ENCODE peak calls at places on chromosomes 11 and 22, in four cellular contexts. One of them, this sample, is unnamed.

GRCh38 chr11:627273-627585 is 248 bp upstream of the SCT start:
- DNase-seq in adrenal gland: no peak
- DNase-seq in foreskin fibroblast: no peak
- DNase-seq in dorsolateral prefrontal cortex: no peak
- DNase-seq in this sample: no peak

GRCh38 chr22:28091486-28091885 is 172.4 kb upstream of the PITPNB start:
- DNase-seq in adrenal gland: no peak
- DNase-seq in foreskin fibroblast: no peak
- DNase-seq in dorsolateral prefrontal cortex: no peak
- DNase-seq in this sample: no peak

GRCh38 chr11:100550910-100551309 is 136.2 kb upstream of the ARHGAP42 start:
- DNase-seq in adrenal gland: no peak
- DNase-seq in foreskin fibroblast: no peak
- DNase-seq in dorsolateral prefrontal cortex: no peak
- DNase-seq in this sample: no peak

GRCh38 chr11:79501688-79502087 is 60.9 kb upstream of the TENM4 start:
- DNase-seq in adrenal gland: no peak
- DNase-seq in foreskin fibroblast: no peak
- DNase-seq in dorsolateral prefrontal cortex: no peak
- DNase-seq in this sample: no peak

GRCh38 chr22:19886605-19887250 is 32.1 kb upstream of the GNB1L start:
- DNase-seq in adrenal gland: no peak
- DNase-seq in foreskin fibroblast: peak; percentile 88
- DNase-seq in dorsolateral prefrontal cortex: no peak
- DNase-seq in this sample: peak; percentile 71

GRCh38 chr11:22809893-22810292 is 19.7 kb downstream of the SVIP start:
- DNase-seq in adrenal gland: no peak
- DNase-seq in foreskin fibroblast: no peak
- DNase-seq in dorsolateral prefrontal cortex: no peak
- DNase-seq in this sample: no peak

GRCh38 chr11:133950874-133951483 is 5.8 kb downstream of the IGSF9B start:
- DNase-seq in adrenal gland: peak; percentile 62
- DNase-seq in foreskin fibroblast: no peak
- DNase-seq in dorsolateral prefrontal cortex: peak; percentile 59
- DNase-seq in this sample: no peak

GRCh38 chr11:41201156-41201555 is 258.3 kb downstream of the LRRC4C start:
- DNase-seq in adrenal gland: peak; percentile 71
- DNase-seq in foreskin fibroblast: peak; percentile 5
- DNase-seq in dorsolateral prefrontal cortex: peak; percentile 31
- DNase-seq in this sample: peak; percentile 3

GRCh38 chr22:45965565-45965962 is 11.4 kb downstream of the WNT7B start:
- DNase-seq in adrenal gland: no peak
- DNase-seq in foreskin fibroblast: no peak
- DNase-seq in dorsolateral prefrontal cortex: no peak
- DNase-seq in this sample: no peak

GRCh38 chr11:57776101-57776511 is 14.5 kb downstream of the CTNND1 start:
- DNase-seq in adrenal gland: no peak
- DNase-seq in foreskin fibroblast: peak; percentile 35
- DNase-seq in dorsolateral prefrontal cortex: no peak
- DNase-seq in this sample: no peak

GRCh38 chr11:72191961-72192381 is at the start of gene FOLR1:
- DNase-seq in adrenal gland: no peak
- DNase-seq in foreskin fibroblast: no peak
- DNase-seq in dorsolateral prefrontal cortex: no peak
- DNase-seq in this sample: no peak

GRCh38 chr11:9091044-9091936 is at the start of gene SCUBE2:
- DNase-seq in adrenal gland: no peak
- DNase-seq in foreskin fibroblast: peak; percentile 23
- DNase-seq in dorsolateral prefrontal cortex: no peak
- DNase-seq in this sample: no peak

GRCh38 chr11:40401132-40401853 is 1058.2 kb downstream of the LRRC4C start:
- DNase-seq in adrenal gland: no peak
- DNase-seq in foreskin fibroblast: peak; percentile 29
- DNase-seq in dorsolateral prefrontal cortex: no peak
- DNase-seq in this sample: no peak

GRCh38 chr11:115471367-115471766 is 32.8 kb downstream of the CADM1 start:
- DNase-seq in adrenal gland: no peak
- DNase-seq in foreskin fibroblast: no peak
- DNase-seq in dorsolateral prefrontal cortex: no peak
- DNase-seq in this sample: no peak

GRCh38 chr11:64088159-64089026 is 52.7 kb downstream of the FLRT1 start:
- DNase-seq in adrenal gland: no peak
- DNase-seq in foreskin fibroblast: no peak
- DNase-seq in dorsolateral prefrontal cortex: no peak
- DNase-seq in this sample: no peak

GRCh38 chr11:443542-444199 is 1.9 kb upstream of the ANO9 start:
- DNase-seq in adrenal gland: no peak
- DNase-seq in foreskin fibroblast: peak; percentile 26
- DNase-seq in dorsolateral prefrontal cortex: no peak
- DNase-seq in this sample: no peak

GRCh38 chr11:18394928-18395734 is 768 bp downstream of the LDHA start:
- DNase-seq in adrenal gland: peak; percentile 70
- DNase-seq in foreskin fibroblast: peak; percentile 32
- DNase-seq in dorsolateral prefrontal cortex: no peak
- DNase-seq in this sample: no peak

GRCh38 chr11:20102393-20102792 is 57.9 kb downstream of the DBX1 start:
- DNase-seq in adrenal gland: peak; percentile 65
- DNase-seq in foreskin fibroblast: no peak
- DNase-seq in dorsolateral prefrontal cortex: no peak
- DNase-seq in this sample: no peak

GRCh38 chr11:134559617-134559992 is 147.6 kb upstream of the B3GAT1 start:
- DNase-seq in adrenal gland: peak; percentile 42
- DNase-seq in foreskin fibroblast: no peak
- DNase-seq in dorsolateral prefrontal cortex: no peak
- DNase-seq in this sample: no peak

GRCh38 chr22:39996732-39997131 is 2.0 kb downstream of the FAM83F start:
- DNase-seq in adrenal gland: no peak
- DNase-seq in foreskin fibroblast: no peak
- DNase-seq in dorsolateral prefrontal cortex: no peak
- DNase-seq in this sample: no peak

GRCh38 chr11:56819916-56820315 is 71.4 kb upstream of the OR9G4 start:
- DNase-seq in adrenal gland: no peak
- DNase-seq in foreskin fibroblast: no peak
- DNase-seq in dorsolateral prefrontal cortex: no peak
- DNase-seq in this sample: no peak

GRCh38 chr11:14673824-14674432 is 30.3 kb downstream of the PDE3B start:
- DNase-seq in adrenal gland: no peak
- DNase-seq in foreskin fibroblast: peak; percentile 64
- DNase-seq in dorsolateral prefrontal cortex: no peak
- DNase-seq in this sample: no peak

GRCh38 chr22:31271485-31271884 is 20.8 kb downstream of the PIK3IP1 start:
- DNase-seq in adrenal gland: no peak
- DNase-seq in foreskin fibroblast: no peak
- DNase-seq in dorsolateral prefrontal cortex: no peak
- DNase-seq in this sample: no peak

GRCh38 chr22:20582520-20583361 is 75.3 kb downstream of the MED15 start:
- DNase-seq in adrenal gland: no peak
- DNase-seq in foreskin fibroblast: no peak
- DNase-seq in dorsolateral prefrontal cortex: no peak
- DNase-seq in this sample: no peak

GRCh38 chr22:46122511-46122971 is 27.8 kb upstream of the PPARA start:
- DNase-seq in adrenal gland: peak; percentile 89
- DNase-seq in foreskin fibroblast: peak; percentile 87
- DNase-seq in dorsolateral prefrontal cortex: peak; percentile 62
- DNase-seq in this sample: no peak

GRCh38 chr11:28105869-28106268 is 2.1 kb downstream of the KIF18A start:
- DNase-seq in adrenal gland: no peak
- DNase-seq in foreskin fibroblast: no peak
- DNase-seq in dorsolateral prefrontal cortex: no peak
- DNase-seq in this sample: no peak

GRCh38 chr11:28108909-28109308 is 721 bp downstream of the METTL15 start:
- DNase-seq in adrenal gland: no peak
- DNase-seq in foreskin fibroblast: no peak
- DNase-seq in dorsolateral prefrontal cortex: no peak
- DNase-seq in this sample: no peak

GRCh38 chr11:28106351-28107043 is 1.5 kb downstream of the KIF18A start:
- DNase-seq in adrenal gland: no peak
- DNase-seq in foreskin fibroblast: no peak
- DNase-seq in dorsolateral prefrontal cortex: no peak
- DNase-seq in this sample: no peak

GRCh38 chr11:28107331-28107725 is 628 bp downstream of the KIF18A start:
- DNase-seq in adrenal gland: no peak
- DNase-seq in foreskin fibroblast: no peak
- DNase-seq in dorsolateral prefrontal cortex: no peak
- DNase-seq in this sample: no peak

GRCh38 chr11:28107726-28108618 is at the start of the genes KIF18A and METTL15:
- DNase-seq in adrenal gland: peak; percentile 100
- DNase-seq in foreskin fibroblast: peak; percentile 100
- DNase-seq in dorsolateral prefrontal cortex: peak; percentile 99
- DNase-seq in this sample: peak; percentile 95
- TF ChIP-seq CTCF in adrenal gland: no peak
- TF ChIP-seq CTCF in foreskin fibroblast: no peak
- TF ChIP-seq CTCF in dorsolateral prefrontal cortex: no peak
- TF ChIP-seq CTCF in this sample: no peak

DNA sequence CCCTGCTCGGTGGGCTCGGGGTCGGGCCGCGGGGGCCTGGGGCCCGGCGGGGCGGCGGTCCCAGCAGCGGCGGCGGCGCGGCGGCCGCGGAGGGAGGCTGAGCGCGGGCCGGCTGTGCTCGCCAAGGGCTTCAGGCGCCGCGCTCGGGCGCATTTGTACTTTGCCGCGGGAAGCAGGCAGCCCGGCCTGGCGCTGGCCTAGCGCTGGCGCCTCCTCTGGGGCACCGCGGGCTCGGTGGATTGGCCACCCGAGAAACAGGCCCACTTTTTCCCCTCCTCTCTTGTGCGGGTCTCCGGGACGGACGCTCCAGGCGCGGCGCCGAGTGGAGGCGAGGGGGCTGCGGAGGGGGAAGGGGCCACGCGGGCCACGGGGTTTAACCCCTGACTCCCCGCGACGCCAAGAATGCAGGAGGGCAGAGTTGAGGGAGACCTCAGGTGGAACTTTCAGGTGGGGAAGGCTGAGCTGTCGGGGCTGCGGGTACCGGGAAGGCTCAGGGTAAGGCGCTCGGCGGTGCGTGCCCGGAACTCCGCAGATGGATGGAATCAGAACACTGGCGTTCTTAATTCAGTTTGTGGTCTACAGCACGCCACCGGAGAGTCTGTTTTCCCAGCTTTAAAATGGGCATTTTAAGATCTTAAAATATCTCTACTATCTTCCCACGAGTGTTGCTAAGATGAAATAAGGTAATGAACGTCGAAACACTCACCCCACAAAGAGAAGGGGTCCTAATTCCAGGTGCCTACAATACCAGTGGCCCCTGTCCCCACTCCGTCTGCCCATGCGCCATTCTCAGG is at the start of gene CHRDL2:
- DNase-seq in adrenal gland: no peak
- DNase-seq in foreskin fibroblast: peak; percentile 55
- DNase-seq in dorsolateral prefrontal cortex: no peak
- DNase-seq in this sample: no peak
- H3K4me3 ChIP-seq in adrenal gland: no peak within 1 kb of the TSS
- H3K4me3 ChIP-seq in foreskin fibroblast: peak within 1 kb of the TSS; percentile 5
- H3K4me3 ChIP-seq in dorsolateral prefrontal cortex: peak within 1 kb of the TSS; percentile 39
- H3K4me3 ChIP-seq in this sample: peak within 1 kb of the TSS; percentile 13

DNA sequence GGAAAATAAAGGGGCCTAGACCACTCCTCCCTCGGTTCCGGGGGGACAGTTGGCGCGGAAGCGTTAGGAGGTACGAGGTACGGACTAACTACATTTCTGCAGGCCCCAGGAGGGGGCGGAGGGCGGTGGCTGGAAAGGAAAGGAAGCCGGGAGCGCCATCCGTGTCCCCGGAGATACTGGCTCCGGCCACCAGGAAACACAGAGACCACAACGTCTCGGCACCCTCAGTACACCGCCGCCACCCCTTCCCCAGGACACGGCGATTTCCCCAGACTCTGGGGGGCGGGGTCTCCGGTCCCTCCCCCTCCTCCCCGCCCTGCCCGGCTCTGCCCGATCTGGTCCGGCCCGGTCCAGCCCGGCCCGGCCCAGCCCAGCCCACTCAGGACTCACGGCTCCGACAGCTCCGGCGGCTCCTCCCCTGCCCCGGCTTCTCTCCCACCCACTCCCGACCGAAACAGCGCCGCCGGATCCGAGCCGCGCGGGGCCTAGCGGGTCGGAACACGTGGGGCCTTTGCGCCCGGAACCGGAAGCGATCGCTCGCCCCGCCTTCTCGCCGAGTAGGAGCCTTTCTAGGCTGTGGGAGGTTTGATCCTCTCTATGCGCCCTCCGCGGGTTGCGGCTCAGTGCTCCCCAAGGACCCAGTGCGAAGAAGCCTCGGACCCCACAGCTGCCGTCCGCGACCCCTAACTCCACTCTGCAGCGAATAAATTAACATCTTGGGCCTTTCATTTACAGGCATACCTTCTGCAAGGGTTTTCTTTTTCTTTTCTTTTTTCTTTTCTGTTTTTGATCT is at the start of gene ZNF202:
- DNase-seq in adrenal gland: peak; percentile 94
- DNase-seq in foreskin fibroblast: peak; percentile 96
- DNase-seq in dorsolateral prefrontal cortex: peak; percentile 93
- DNase-seq in this sample: peak; percentile 59
- TF ChIP-seq CTCF in adrenal gland: peak; percentile 30
- TF ChIP-seq CTCF in foreskin fibroblast: peak; percentile 7
- TF ChIP-seq CTCF in dorsolateral prefrontal cortex: peak; percentile 32
- TF ChIP-seq CTCF in this sample: no peak

GRCh38 chr22:50697667-50698506 is 25.3 kb downstream of the SHANK3 start:
- DNase-seq in adrenal gland: no peak
- DNase-seq in foreskin fibroblast: no peak
- DNase-seq in dorsolateral prefrontal cortex: peak; percentile 26
- DNase-seq in this sample: no peak
- H3K4me3 ChIP-seq in adrenal gland: peak overlapping the region; percentile 46
- H3K4me3 ChIP-seq in foreskin fibroblast: peak overlapping the region; percentile 60
- H3K4me3 ChIP-seq in dorsolateral prefrontal cortex: peak overlapping the region; percentile 50
- H3K4me3 ChIP-seq in this sample: peak overlapping the region; percentile 46

GRCh38 chr11:25737071-25737675 is 594.8 kb upstream of the ANO3 start:
- DNase-seq in adrenal gland: no peak
- DNase-seq in foreskin fibroblast: no peak
- DNase-seq in dorsolateral prefrontal cortex: no peak
- DNase-seq in this sample: no peak

GRCh38 chr11:25734592-25735211 is 597.2 kb upstream of the ANO3 start:
- DNase-seq in adrenal gland: no peak
- DNase-seq in foreskin fibroblast: no peak
- DNase-seq in dorsolateral prefrontal cortex: no peak
- DNase-seq in this sample: no peak

DNA sequence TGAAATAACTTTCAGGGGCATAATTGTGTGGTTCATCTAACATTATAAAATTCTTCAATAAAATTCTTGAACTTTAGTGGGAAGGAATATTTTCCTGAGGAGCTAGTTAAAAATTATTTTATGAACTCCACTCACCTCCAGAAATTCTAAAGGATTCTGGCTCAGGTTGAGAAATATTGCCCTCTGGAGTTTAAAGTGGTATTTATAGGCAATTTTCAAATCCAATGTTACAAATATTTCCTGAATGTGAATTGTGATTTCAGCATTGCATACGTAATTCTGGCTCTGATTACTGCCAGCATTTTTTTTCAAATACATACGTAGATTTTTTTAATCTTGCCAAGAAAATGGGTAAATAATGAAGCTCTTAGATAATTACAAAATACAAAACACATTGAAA is 598.2 kb upstream of the ANO3 start:
- DNase-seq in adrenal gland: no peak
- DNase-seq in foreskin fibroblast: no peak
- DNase-seq in dorsolateral prefrontal cortex: no peak
- DNase-seq in this sample: no peak
- TF ChIP-seq CTCF in adrenal gland: peak; percentile 11
- TF ChIP-seq CTCF in foreskin fibroblast: no peak
- TF ChIP-seq CTCF in dorsolateral prefrontal cortex: no peak
- TF ChIP-seq CTCF in this sample: no peak

GRCh38 chr11:111870113-111870512 is 1.3 kb downstream of the ALG9 start:
- DNase-seq in adrenal gland: no peak
- DNase-seq in foreskin fibroblast: no peak
- DNase-seq in dorsolateral prefrontal cortex: no peak
- DNase-seq in this sample: no peak
- H3K4me3 ChIP-seq in adrenal gland: peak overlapping the region; percentile 97
- H3K4me3 ChIP-seq in foreskin fibroblast: peak overlapping the region; percentile 87
- H3K4me3 ChIP-seq in dorsolateral prefrontal cortex: peak overlapping the region; percentile 99
- H3K4me3 ChIP-seq in this sample: peak overlapping the region; percentile 63

This sample was measured in HFF-Myc.